ENCODE peak calls at places on chromosomes 12 and 14, in five cellular contexts. O is prostate gland, D is stomach, T is HCT116, V is H54. R is an unnamed sample.

GRCh38 chr12:44875954-44876553 is at the start of gene NELL2:
- DNase-seq in O (peak; percentile 40), V (no peak), T (no peak), D (no peak), R (no peak)

GRCh38 chr14:59271734-59272133 is 83.3 kb downstream of the DAAM1 start:
- DNase-seq in T (no peak), O (no peak), D (no peak), V (no peak), R (peak; percentile 39)

GRCh38 chr12:28222081-28222700 is 31.9 kb downstream of the CCDC91 start:
- DNase-seq in T (no peak), O (no peak), D (no peak), V (no peak), R (no peak)

GRCh38 chr12:107580750-107581529 is 104.7 kb upstream of the PWP1 start:
- DNase-seq in D (no peak), O (no peak), V (no peak), T (no peak), R (no peak)

GRCh38 chr12:116719661-116720060 is 18.2 kb downstream of the SPRING1 start:
- DNase-seq in D (no peak), T (no peak), V (no peak), O (no peak), R (no peak)

GRCh38 chr12:119819322-119819721 is 57.8 kb downstream of the CIT start:
- DNase-seq in T (no peak), V (no peak), D (no peak), O (no peak), R (no peak)

GRCh38 chr12:115543269-115543668 is 734.2 kb downstream of the MED13L start:
- DNase-seq in V (no peak), O (no peak), T (no peak), D (no peak), R (peak; percentile 5)

GRCh38 chr12:58803893-58804292 is 116.4 kb downstream of the LRIG3 start:
- DNase-seq in T (no peak), D (no peak), V (peak; percentile 4), O (no peak), R (peak; percentile 94)

GRCh38 chr14:94383777-94384176 is 4.6 kb downstream of the SERPINA1 start:
- DNase-seq in V (no peak), T (no peak), D (no peak), O (no peak), R (no peak)

GRCh38 chr12:52279683-52280318 is 5.4 kb downstream of the KRT86 start:
- DNase-seq in D (peak; percentile 23), V (no peak), T (no peak), O (no peak), R (peak; percentile 13)

GRCh38 chr14:26926585-26926984 is 328.8 kb upstream of the NOVA1 start:
- DNase-seq in O (no peak), T (no peak), D (no peak), V (no peak), R (no peak)

GRCh38 chr14:104998801-104999200 is 13.2 kb downstream of the CLBA1 start:
- DNase-seq in V (no peak), T (no peak), D (no peak), O (no peak), R (no peak)

GRCh38 chr12:111430418-111431353 is 25.0 kb downstream of the SH2B3 start:
- DNase-seq in O (no peak), T (no peak), V (no peak), D (no peak), R (no peak)

GRCh38 chr12:43764528-43764927 is 5.8 kb downstream of the IRAK4 start:
- DNase-seq in D (no peak), V (no peak), O (no peak), T (no peak), R (no peak)

DNA sequence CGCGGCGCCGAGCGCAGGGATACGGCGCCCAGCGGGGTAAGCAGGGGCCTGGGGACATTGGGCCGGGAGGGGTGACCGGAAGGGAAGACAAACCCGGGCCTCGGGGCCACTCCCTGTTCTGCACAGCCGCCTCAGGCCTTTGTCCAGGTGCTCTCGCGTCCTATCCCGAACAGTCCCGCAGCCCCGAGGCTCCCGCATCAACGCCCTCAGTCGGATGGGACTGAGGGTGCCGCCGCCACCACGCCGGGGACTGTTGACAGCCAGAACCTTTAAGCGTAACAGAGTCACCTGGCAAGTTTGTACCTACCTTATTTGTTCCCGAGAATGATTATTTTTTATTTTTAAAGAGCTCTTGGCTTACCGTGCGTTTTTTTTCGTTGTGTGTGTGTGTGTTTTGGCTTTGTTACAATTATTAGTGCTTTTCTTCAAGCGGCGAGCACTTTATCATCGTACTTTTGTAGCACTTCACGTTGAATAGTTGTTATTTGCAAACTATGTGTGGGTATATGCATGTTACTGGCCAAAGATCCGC is 395 bp downstream of the COA8 start:
- DNase-seq in V (peak; percentile 81), D (peak; percentile 69), O (peak; percentile 51), T (peak; percentile 42), R (no peak)
- TF ChIP-seq POLR2A in V (no peak), D (no peak), O (no peak), T (no peak), R (no peak)

GRCh38 chr12:123436017-123436964 is at the start of gene RILPL2:
- DNase-seq in V (peak; percentile 75), D (peak; percentile 91), O (peak; percentile 91), T (peak; percentile 47), R (peak; percentile 65)
- TF ChIP-seq POLR2A in V (peak; percentile 63), D (no peak), O (peak; percentile 87), T (no peak), R (no peak)

GRCh38 chr14:22773162-22774010 is 6.9 kb downstream of the OXA1L start:
- DNase-seq in V (no peak), O (no peak), T (no peak), D (no peak), R (no peak)

GRCh38 chr14:22772725-22773124 is 6.2 kb downstream of the OXA1L start:
- DNase-seq in D (no peak), T (no peak), O (no peak), V (no peak), R (no peak)

GRCh38 chr14:22770481-22771187 is 4.1 kb downstream of the OXA1L start:
- DNase-seq in T (no peak), O (no peak), D (no peak), V (no peak), R (no peak)

GRCh38 chr14:22776215-22776614 is 9.7 kb downstream of the OXA1L start:
- DNase-seq in V (no peak), O (no peak), D (no peak), T (no peak), R (no peak)

DNA sequence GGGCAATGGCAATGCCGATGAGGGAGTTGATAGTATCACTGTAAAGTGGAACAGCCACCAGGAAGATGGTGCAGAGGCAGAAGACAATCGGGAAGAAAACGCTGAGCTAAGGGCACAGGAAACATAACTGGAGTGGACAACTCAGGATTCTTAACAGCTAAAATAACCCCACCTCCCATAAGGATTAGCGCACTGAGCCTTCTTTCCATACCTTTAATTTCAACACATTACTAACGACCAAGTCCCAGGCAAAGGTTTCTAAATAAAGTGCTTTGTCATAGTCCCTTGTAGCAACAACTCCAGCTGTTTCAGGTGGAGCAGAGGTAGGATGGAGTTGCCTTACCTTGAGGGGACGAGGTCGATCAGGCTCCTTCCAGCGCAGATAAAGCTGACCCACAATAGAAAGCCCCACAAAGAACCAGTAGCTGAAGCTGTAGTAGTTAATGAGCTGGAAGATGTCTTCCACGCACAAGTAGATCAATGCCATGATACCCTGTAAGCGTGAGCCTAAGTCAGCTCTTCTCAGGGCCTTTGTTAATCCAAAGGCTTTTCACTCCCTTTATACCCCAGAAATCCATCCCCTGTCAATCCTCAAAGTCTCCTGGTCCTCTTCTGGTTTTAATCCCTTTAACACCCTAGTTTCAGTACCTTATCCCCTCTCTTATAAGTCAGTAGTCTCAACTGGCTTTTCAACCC is 7.7 kb downstream of the OXA1L start:
- DNase-seq in O (no peak), V (no peak), D (no peak), T (no peak), R (no peak)
- TF ChIP-seq POLR2A in O (no peak), V (no peak), D (no peak), T (no peak), R (no peak)

DNA sequence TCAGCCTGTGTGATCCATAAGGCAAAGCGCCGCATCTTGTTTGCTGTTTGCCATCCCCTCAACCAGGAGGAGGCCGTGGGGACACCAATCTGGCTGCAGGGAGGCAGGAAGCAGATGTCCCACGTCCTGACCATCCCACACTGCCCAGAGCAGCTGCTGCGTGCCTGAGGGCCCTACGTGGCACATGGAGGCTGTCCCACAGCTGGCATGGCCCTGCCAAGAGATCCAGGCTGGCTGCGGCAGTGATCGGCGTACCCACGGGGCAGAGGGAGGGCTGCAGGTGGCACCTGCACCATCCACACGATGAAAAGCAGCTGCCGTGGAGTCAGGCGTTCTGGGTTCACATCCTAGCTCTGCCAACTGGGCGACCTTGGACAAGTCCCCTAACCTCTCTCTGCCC is 42.0 kb downstream of the NCOR2 start:
- DNase-seq in D (no peak), V (no peak), T (no peak), O (no peak), R (no peak)
- TF ChIP-seq POLR2A in D (no peak), V (no peak), T (no peak), O (no peak), R (no peak)

DNA sequence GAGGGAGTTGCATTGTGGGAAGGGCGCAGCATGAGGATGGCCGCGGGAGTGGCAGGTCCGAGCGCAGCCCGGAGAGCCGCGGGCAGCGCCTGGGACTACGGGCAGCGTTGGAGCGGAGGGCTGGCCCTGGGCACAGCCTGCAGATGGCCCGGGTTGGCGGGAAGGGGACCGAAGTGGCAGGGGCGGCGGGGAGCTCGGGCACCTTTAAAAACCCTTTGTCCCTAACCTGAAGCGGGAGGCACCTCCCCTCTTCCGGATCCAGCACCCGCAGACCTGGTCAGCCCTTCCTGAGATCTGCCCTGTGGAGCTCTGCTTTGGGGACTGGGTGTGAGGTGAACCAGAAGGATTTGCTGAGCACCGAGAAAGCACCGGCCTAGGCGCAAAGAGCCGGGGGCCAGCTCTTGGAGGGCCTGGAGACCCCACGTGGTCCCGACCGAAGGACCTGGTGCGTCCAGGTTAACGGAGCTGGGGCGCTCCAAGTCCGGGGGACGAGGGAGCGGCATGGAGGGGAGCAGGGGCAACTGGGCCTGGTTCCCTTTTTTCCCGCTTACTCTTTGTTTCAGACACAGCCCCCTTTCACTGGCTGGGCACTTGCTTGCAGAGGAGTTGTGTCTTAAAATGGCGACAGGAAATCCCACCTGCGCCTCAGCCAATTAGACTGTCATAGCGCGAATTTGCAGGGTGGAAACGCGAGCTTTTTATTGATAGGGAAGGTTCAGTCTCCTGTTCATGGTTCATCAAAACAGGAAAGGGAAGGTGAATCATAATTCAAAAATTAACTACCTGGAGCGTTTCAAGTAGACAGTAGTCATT is 792 bp upstream of the SLC38A1 start:
- DNase-seq in T (no peak), V (no peak), O (no peak), D (no peak), R (no peak)
- TF ChIP-seq POLR2A in T (no peak), V (no peak), O (no peak), D (no peak), R (no peak)

DNA sequence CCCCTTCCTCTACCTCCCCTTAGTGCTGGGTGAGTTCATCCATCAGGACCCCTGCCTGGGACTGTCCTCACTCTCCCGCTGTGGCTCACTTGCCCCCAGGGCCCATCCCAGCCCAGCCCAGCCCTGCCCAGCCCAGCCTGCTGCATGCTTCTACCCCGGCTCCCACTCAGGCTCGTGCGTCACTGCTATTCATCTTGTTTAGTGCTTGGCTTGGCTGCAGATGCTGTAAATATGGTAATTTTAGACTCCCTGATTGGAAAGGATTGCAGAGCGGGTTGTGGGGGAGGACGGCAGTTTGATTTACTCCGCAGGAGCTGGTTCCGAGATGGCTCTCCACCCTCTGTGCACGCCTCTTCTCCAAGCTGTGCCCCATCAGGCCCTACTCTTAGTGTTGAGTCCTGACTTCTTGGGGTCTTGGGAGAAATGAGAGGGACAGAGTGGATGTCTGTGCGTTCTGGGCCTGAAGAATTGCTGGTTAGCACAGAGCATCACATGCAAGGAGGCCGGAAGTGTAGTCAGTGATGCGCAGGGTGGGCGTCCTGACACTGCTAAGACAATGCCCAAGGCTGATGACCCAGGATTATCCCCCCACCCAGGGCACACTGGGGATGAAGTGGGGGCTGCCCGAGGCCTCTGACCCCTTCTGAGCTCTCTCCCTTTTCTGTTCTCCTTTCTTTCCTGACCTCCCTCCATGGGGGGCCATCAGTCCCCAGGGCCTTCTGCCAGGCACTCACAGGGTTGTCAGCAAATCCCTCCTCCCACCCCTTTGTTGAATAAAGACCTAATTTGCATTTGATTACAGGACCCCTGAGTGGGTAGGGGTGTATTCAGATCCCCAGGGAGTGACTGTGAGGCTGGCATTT is 244.4 kb downstream of the ZFP36L1 start:
- DNase-seq in T (peak; percentile 82), V (peak; percentile 49), O (peak; percentile 84), D (peak; percentile 48), R (peak; percentile 98)
- TF ChIP-seq POLR2A in T (no peak), V (peak; percentile 27), O (peak; percentile 59), D (no peak), R (peak; percentile 30)